ENCODE peak calls at places on chromosomes 3 and 15, in ten cellular contexts. One of them, this sample, is unnamed.

GRCh38 chr3:169865176-169865800 is 4.4 kb downstream of the LRRC31 start:
- DNase-seq in GDM1: peak
- DNase-seq in fibroblast of the conjunctiva: no peak
- DNase-seq in anterior cingulate cortex: no peak
- DNase-seq in upper lobe of left lung: no peak
- DNase-seq in fibroblast of villous mesenchyme: no peak
- DNase-seq in foreskin fibroblast: no peak
- DNase-seq in A549: no peak
- DNase-seq in nephron progenitor cell: no peak
- DNase-seq in hippocampal formation: no peak
- DNase-seq in this sample: no peak

GRCh38 chr3:149122716-149123578 is 6.5 kb upstream of the HPS3 start:
- DNase-seq in GDM1: no peak
- DNase-seq in fibroblast of the conjunctiva: no peak
- DNase-seq in anterior cingulate cortex: no peak
- DNase-seq in upper lobe of left lung: no peak
- DNase-seq in fibroblast of villous mesenchyme: no peak
- DNase-seq in foreskin fibroblast: peak
- DNase-seq in A549: no peak
- DNase-seq in nephron progenitor cell: no peak
- DNase-seq in hippocampal formation: no peak
- DNase-seq in this sample: no peak

GRCh38 chr3:54345976-54346375 is 223.6 kb downstream of the CACNA2D3 start:
- DNase-seq in GDM1: no peak
- DNase-seq in fibroblast of the conjunctiva: no peak
- DNase-seq in anterior cingulate cortex: no peak
- DNase-seq in upper lobe of left lung: no peak
- DNase-seq in fibroblast of villous mesenchyme: no peak
- DNase-seq in foreskin fibroblast: no peak
- DNase-seq in A549: no peak
- DNase-seq in nephron progenitor cell: peak
- DNase-seq in hippocampal formation: no peak
- DNase-seq in this sample: peak

GRCh38 chr15:78968539-78969271 is 23.9 kb upstream of the CTSH start:
- DNase-seq in GDM1: no peak
- DNase-seq in fibroblast of the conjunctiva: no peak
- DNase-seq in anterior cingulate cortex: no peak
- DNase-seq in upper lobe of left lung: no peak
- DNase-seq in fibroblast of villous mesenchyme: no peak
- DNase-seq in foreskin fibroblast: no peak
- DNase-seq in A549: no peak
- DNase-seq in nephron progenitor cell: no peak
- DNase-seq in hippocampal formation: no peak
- DNase-seq in this sample: peak

GRCh38 chr3:186121968-186122367 is 13.1 kb upstream of the ETV5 start:
- DNase-seq in GDM1: no peak
- DNase-seq in fibroblast of the conjunctiva: no peak
- DNase-seq in anterior cingulate cortex: no peak
- DNase-seq in upper lobe of left lung: peak
- DNase-seq in fibroblast of villous mesenchyme: no peak
- DNase-seq in foreskin fibroblast: no peak
- DNase-seq in A549: no peak
- DNase-seq in nephron progenitor cell: no peak
- DNase-seq in hippocampal formation: no peak
- DNase-seq in this sample: peak

GRCh38 chr3:192246847-192247520 is 480.4 kb downstream of the FGF12 start:
- DNase-seq in GDM1: no peak
- DNase-seq in fibroblast of the conjunctiva: no peak
- DNase-seq in anterior cingulate cortex: no peak
- DNase-seq in upper lobe of left lung: no peak
- DNase-seq in fibroblast of villous mesenchyme: no peak
- DNase-seq in foreskin fibroblast: no peak
- DNase-seq in A549: no peak
- DNase-seq in nephron progenitor cell: no peak
- DNase-seq in hippocampal formation: no peak
- DNase-seq in this sample: no peak

GRCh38 chr15:85582719-85583089 is 202.3 kb downstream of the AKAP13 start:
- DNase-seq in GDM1: peak
- DNase-seq in fibroblast of the conjunctiva: no peak
- DNase-seq in anterior cingulate cortex: no peak
- DNase-seq in upper lobe of left lung: peak
- DNase-seq in fibroblast of villous mesenchyme: peak
- DNase-seq in foreskin fibroblast: peak
- DNase-seq in A549: no peak
- DNase-seq in nephron progenitor cell: no peak
- DNase-seq in hippocampal formation: no peak
- DNase-seq in this sample: no peak

GRCh38 chr3:187261541-187261969 is 30.0 kb downstream of the MASP1 start:
- DNase-seq in GDM1: no peak
- DNase-seq in fibroblast of the conjunctiva: peak
- DNase-seq in anterior cingulate cortex: no peak
- DNase-seq in upper lobe of left lung: no peak
- DNase-seq in fibroblast of villous mesenchyme: peak
- DNase-seq in foreskin fibroblast: peak
- DNase-seq in A549: no peak
- DNase-seq in nephron progenitor cell: no peak
- DNase-seq in hippocampal formation: no peak
- DNase-seq in this sample: no peak

GRCh38 chr3:33278106-33278672 is 947 bp downstream of the FBXL2 start:
- DNase-seq in GDM1: no peak
- DNase-seq in fibroblast of the conjunctiva: no peak
- DNase-seq in anterior cingulate cortex: no peak
- DNase-seq in upper lobe of left lung: no peak
- DNase-seq in fibroblast of villous mesenchyme: peak
- DNase-seq in foreskin fibroblast: peak
- DNase-seq in A549: peak
- DNase-seq in nephron progenitor cell: no peak
- DNase-seq in hippocampal formation: no peak
- DNase-seq in this sample: no peak

GRCh38 chr3:115800489-115801080 is 177.3 kb downstream of the GAP43 start:
- DNase-seq in GDM1: no peak
- DNase-seq in fibroblast of the conjunctiva: no peak
- DNase-seq in anterior cingulate cortex: no peak
- DNase-seq in upper lobe of left lung: no peak
- DNase-seq in fibroblast of villous mesenchyme: peak
- DNase-seq in foreskin fibroblast: peak
- DNase-seq in A549: peak
- DNase-seq in nephron progenitor cell: no peak
- DNase-seq in hippocampal formation: no peak
- DNase-seq in this sample: no peak

GRCh38 chr15:60972301-60972700 is 256.8 kb downstream of the RORA start:
- DNase-seq in GDM1: no peak
- DNase-seq in fibroblast of the conjunctiva: peak
- DNase-seq in anterior cingulate cortex: no peak
- DNase-seq in upper lobe of left lung: no peak
- DNase-seq in fibroblast of villous mesenchyme: peak
- DNase-seq in foreskin fibroblast: peak
- DNase-seq in A549: no peak
- DNase-seq in nephron progenitor cell: no peak
- DNase-seq in hippocampal formation: no peak
- DNase-seq in this sample: no peak

GRCh38 chr3:60746043-60746638 is 505.1 kb downstream of the FHIT start:
- DNase-seq in GDM1: no peak
- DNase-seq in fibroblast of the conjunctiva: no peak
- DNase-seq in anterior cingulate cortex: no peak
- DNase-seq in upper lobe of left lung: no peak
- DNase-seq in fibroblast of villous mesenchyme: peak
- DNase-seq in foreskin fibroblast: no peak
- DNase-seq in A549: no peak
- DNase-seq in nephron progenitor cell: no peak
- DNase-seq in hippocampal formation: no peak
- DNase-seq in this sample: no peak

GRCh38 chr15:58549013-58549779 is 117.4 kb downstream of the LIPC start:
- DNase-seq in GDM1: no peak
- DNase-seq in fibroblast of the conjunctiva: no peak
- DNase-seq in anterior cingulate cortex: no peak
- DNase-seq in upper lobe of left lung: no peak
- DNase-seq in fibroblast of villous mesenchyme: peak
- DNase-seq in foreskin fibroblast: peak
- DNase-seq in A549: no peak
- DNase-seq in nephron progenitor cell: no peak
- DNase-seq in hippocampal formation: no peak
- DNase-seq in this sample: no peak

GRCh38 chr3:179852117-179852886 is 184.4 kb downstream of the PEX5L start:
- DNase-seq in GDM1: peak
- DNase-seq in fibroblast of the conjunctiva: no peak
- DNase-seq in anterior cingulate cortex: no peak
- DNase-seq in upper lobe of left lung: no peak
- DNase-seq in fibroblast of villous mesenchyme: peak
- DNase-seq in foreskin fibroblast: peak
- DNase-seq in A549: no peak
- DNase-seq in nephron progenitor cell: no peak
- DNase-seq in hippocampal formation: no peak
- DNase-seq in this sample: no peak

GRCh38 chr3:113560845-113561623 is 28.7 kb downstream of the SIDT1 start:
- DNase-seq in GDM1: no peak
- DNase-seq in fibroblast of the conjunctiva: no peak
- DNase-seq in anterior cingulate cortex: no peak
- DNase-seq in upper lobe of left lung: no peak
- DNase-seq in fibroblast of villous mesenchyme: peak
- DNase-seq in foreskin fibroblast: peak
- DNase-seq in A549: no peak
- DNase-seq in nephron progenitor cell: no peak
- DNase-seq in hippocampal formation: no peak
- DNase-seq in this sample: no peak

GRCh38 chr15:48695088-48695834 is 49.8 kb upstream of the FBN1 start:
- DNase-seq in GDM1: no peak
- DNase-seq in fibroblast of the conjunctiva: peak
- DNase-seq in anterior cingulate cortex: no peak
- DNase-seq in upper lobe of left lung: no peak
- DNase-seq in fibroblast of villous mesenchyme: peak
- DNase-seq in foreskin fibroblast: peak
- DNase-seq in A549: no peak
- DNase-seq in nephron progenitor cell: no peak
- DNase-seq in hippocampal formation: no peak
- DNase-seq in this sample: no peak

GRCh38 chr3:45048244-45048643 is 22.1 kb downstream of the CLEC3B start:
- DNase-seq in GDM1: no peak
- DNase-seq in fibroblast of the conjunctiva: no peak
- DNase-seq in anterior cingulate cortex: no peak
- DNase-seq in upper lobe of left lung: no peak
- DNase-seq in fibroblast of villous mesenchyme: no peak
- DNase-seq in foreskin fibroblast: peak
- DNase-seq in A549: no peak
- DNase-seq in nephron progenitor cell: no peak
- DNase-seq in hippocampal formation: no peak
- DNase-seq in this sample: no peak

GRCh38 chr3:175146258-175146657 is 287.1 kb downstream of the NAALADL2 start:
- DNase-seq in GDM1: no peak
- DNase-seq in fibroblast of the conjunctiva: peak
- DNase-seq in anterior cingulate cortex: no peak
- DNase-seq in upper lobe of left lung: no peak
- DNase-seq in fibroblast of villous mesenchyme: peak
- DNase-seq in foreskin fibroblast: peak
- DNase-seq in A549: no peak
- DNase-seq in nephron progenitor cell: no peak
- DNase-seq in hippocampal formation: no peak
- DNase-seq in this sample: no peak

GRCh38 chr3:162134571-162134970 is 638.0 kb downstream of the OTOL1 start:
- DNase-seq in GDM1: peak
- DNase-seq in fibroblast of the conjunctiva: no peak
- DNase-seq in anterior cingulate cortex: no peak
- DNase-seq in upper lobe of left lung: no peak
- DNase-seq in fibroblast of villous mesenchyme: no peak
- DNase-seq in foreskin fibroblast: peak
- DNase-seq in A549: no peak
- DNase-seq in nephron progenitor cell: no peak
- DNase-seq in hippocampal formation: no peak
- DNase-seq in this sample: no peak

GRCh38 chr3:170765419-170766078 is 104.4 kb downstream of the RPL22L1 start:
- DNase-seq in GDM1: no peak
- DNase-seq in fibroblast of the conjunctiva: no peak
- DNase-seq in anterior cingulate cortex: peak
- DNase-seq in upper lobe of left lung: no peak
- DNase-seq in fibroblast of villous mesenchyme: peak
- DNase-seq in foreskin fibroblast: peak
- DNase-seq in A549: no peak
- DNase-seq in nephron progenitor cell: no peak
- DNase-seq in hippocampal formation: no peak
- DNase-seq in this sample: no peak

GRCh38 chr3:166844329-166844728 is 535.8 kb downstream of the ZBBX start:
- DNase-seq in GDM1: no peak
- DNase-seq in fibroblast of the conjunctiva: no peak
- DNase-seq in anterior cingulate cortex: no peak
- DNase-seq in upper lobe of left lung: no peak
- DNase-seq in fibroblast of villous mesenchyme: no peak
- DNase-seq in foreskin fibroblast: no peak
- DNase-seq in A549: no peak
- DNase-seq in nephron progenitor cell: no peak
- DNase-seq in hippocampal formation: no peak
- DNase-seq in this sample: no peak

GRCh38 chr3:184361532-184361931 is at the start of the genes CLCN2 and POLR2H:
- DNase-seq in GDM1: peak
- DNase-seq in fibroblast of the conjunctiva: no peak
- DNase-seq in anterior cingulate cortex: peak
- DNase-seq in upper lobe of left lung: peak
- DNase-seq in fibroblast of villous mesenchyme: peak
- DNase-seq in foreskin fibroblast: peak
- DNase-seq in A549: no peak
- DNase-seq in nephron progenitor cell: peak
- DNase-seq in hippocampal formation: peak
- DNase-seq in this sample: no peak

GRCh38 chr3:115706311-115706829 is 83.1 kb downstream of the GAP43 start:
- DNase-seq in GDM1: no peak
- DNase-seq in fibroblast of the conjunctiva: no peak
- DNase-seq in anterior cingulate cortex: no peak
- DNase-seq in upper lobe of left lung: no peak
- DNase-seq in fibroblast of villous mesenchyme: no peak
- DNase-seq in foreskin fibroblast: no peak
- DNase-seq in A549: no peak
- DNase-seq in nephron progenitor cell: no peak
- DNase-seq in hippocampal formation: no peak
- DNase-seq in this sample: no peak

GRCh38 chr3:179146911-179147570 is 1.1 kb upstream of the PIK3CA start:
- DNase-seq in GDM1: peak
- DNase-seq in fibroblast of the conjunctiva: peak
- DNase-seq in anterior cingulate cortex: no peak
- DNase-seq in upper lobe of left lung: no peak
- DNase-seq in fibroblast of villous mesenchyme: peak
- DNase-seq in foreskin fibroblast: peak
- DNase-seq in A549: peak
- DNase-seq in nephron progenitor cell: peak
- DNase-seq in hippocampal formation: no peak
- DNase-seq in this sample: no peak

GRCh38 chr3:168029705-168030104 is 66.0 kb downstream of the GOLIM4 start:
- DNase-seq in GDM1: no peak
- DNase-seq in fibroblast of the conjunctiva: no peak
- DNase-seq in anterior cingulate cortex: no peak
- DNase-seq in upper lobe of left lung: no peak
- DNase-seq in fibroblast of villous mesenchyme: no peak
- DNase-seq in foreskin fibroblast: no peak
- DNase-seq in A549: no peak
- DNase-seq in nephron progenitor cell: no peak
- DNase-seq in hippocampal formation: no peak
- DNase-seq in this sample: no peak

GRCh38 chr3:147419062-147419701 is 10.0 kb downstream of the ZIC1 start:
- DNase-seq in GDM1: no peak
- DNase-seq in fibroblast of the conjunctiva: peak
- DNase-seq in anterior cingulate cortex: peak
- DNase-seq in upper lobe of left lung: no peak
- DNase-seq in fibroblast of villous mesenchyme: no peak
- DNase-seq in foreskin fibroblast: peak
- DNase-seq in A549: no peak
- DNase-seq in nephron progenitor cell: peak
- DNase-seq in hippocampal formation: peak
- DNase-seq in this sample: no peak

GRCh38 chr3:183252973-183253363 is at the start of gene B3GNT5:
- DNase-seq in GDM1: no peak
- DNase-seq in fibroblast of the conjunctiva: no peak
- DNase-seq in anterior cingulate cortex: no peak
- DNase-seq in upper lobe of left lung: peak
- DNase-seq in fibroblast of villous mesenchyme: peak
- DNase-seq in foreskin fibroblast: peak
- DNase-seq in A549: no peak
- DNase-seq in nephron progenitor cell: peak
- DNase-seq in hippocampal formation: no peak
- DNase-seq in this sample: no peak

GRCh38 chr15:101181349-101181748 is 70.5 kb downstream of the CHSY1 start:
- DNase-seq in GDM1: no peak
- DNase-seq in fibroblast of the conjunctiva: no peak
- DNase-seq in anterior cingulate cortex: no peak
- DNase-seq in upper lobe of left lung: no peak
- DNase-seq in fibroblast of villous mesenchyme: no peak
- DNase-seq in foreskin fibroblast: no peak
- DNase-seq in A549: no peak
- DNase-seq in nephron progenitor cell: no peak
- DNase-seq in hippocampal formation: no peak
- DNase-seq in this sample: no peak